ENCODE peak calls at places on chromosomes 16 and 17, in nine cellular contexts. G is mammary epithelial cell; W is Peyer's patch; O is CD4-positive, alpha-beta memory T cell; P is heart right ventricle; L is ascending aorta; T is kidney epithelial cell; D is MM.1S; A is BJ. Y is an unnamed sample. For H3K36me3, the result is how much of the 10 kb centered on the place peaks cover.

GRCh38 chr17:10271004-10271620 is 72.7 kb upstream of the GAS7 start:
- DNase-seq in G (no peak), P (no peak), A (no peak), D (no peak), T (no peak), W (no peak), L (no peak), O (no peak), Y (no peak)

GRCh38 chr17:72498671-72499210 is 377.9 kb downstream of the SOX9 start:
- DNase-seq in A (no peak), G (no peak), T (no peak), O (no peak), P (no peak), D (no peak), L (no peak), W (no peak), Y (no peak)

GRCh38 chr16:83952587-83952939 is 477 bp upstream of the OSGIN1 start:
- DNase-seq in T (no peak), W (no peak), L (no peak), D (no peak), P (no peak), A (no peak), G (no peak), O (no peak), Y (no peak)

GRCh38 chr17:77613627-77614026 is 344.9 kb upstream of the TNRC6C start:
- DNase-seq in A (no peak), G (no peak), P (no peak), L (no peak), O (no peak), D (no peak), T (no peak), W (no peak), Y (no peak)

GRCh38 chr16:28984619-28985135 is at the start of gene LAT:
- DNase-seq in D (peak), A (no peak), G (no peak), W (peak), O (peak), T (no peak), L (no peak), P (peak), Y (no peak)

GRCh38 chr17:39939588-39940419 is 12.3 kb downstream of the LRRC3C start:
- DNase-seq in A (peak), P (no peak), G (peak), O (peak), T (no peak), L (no peak), W (peak), D (peak), Y (no peak)

GRCh38 chr17:72193395-72194106 is 72.7 kb downstream of the SOX9 start:
- DNase-seq in L (no peak), T (no peak), A (no peak), O (no peak), W (no peak), G (peak), P (peak), D (no peak), Y (no peak)

GRCh38 chr16:64304376-64304775 is 817.5 kb downstream of the CDH11 start:
- DNase-seq in L (no peak), W (no peak), D (no peak), T (no peak), G (no peak), P (no peak), O (no peak), A (no peak), Y (no peak)

GRCh38 chr16:49615606-49616005 is 240.3 kb downstream of the ZNF423 start:
- DNase-seq in L (no peak), W (no peak), D (no peak), A (no peak), G (no peak), P (no peak), O (no peak), T (no peak), Y (peak)

GRCh38 chr16:67948015-67948414 is 4.1 kb upstream of the LCAT start:
- DNase-seq in O (no peak), G (no peak), D (no peak), L (no peak), P (no peak), A (no peak), W (no peak), T (no peak), Y (no peak)
- H3K36me3 ChIP-seq in O (under half), G (under half), D (under half), L (half or more), P (under half), A (half or more), W (under half), T (under half), Y (half or more)

GRCh38 chr16:57392694-57393093 is 11.9 kb upstream of the CCL17 start:
- DNase-seq in P (no peak), D (no peak), O (no peak), W (no peak), L (no peak), G (no peak), A (no peak), T (no peak), Y (no peak)
- H3K36me3 ChIP-seq in P (under half), D (under half), O (under half), W (under half), L (under half), G (under half), A (under half), T (under half), Y (under half)

GRCh38 chr17:38476549-38476948 is 48.3 kb downstream of the ARHGAP23 start:
- DNase-seq in P (no peak), T (no peak), D (no peak), W (no peak), A (no peak), O (no peak), G (no peak), L (no peak), Y (no peak)
- H3K36me3 ChIP-seq in P (under half), T (under half), D (under half), W (under half), A (under half), O (under half), G (under half), L (half or more), Y (half or more)

GRCh38 chr17:61736438-61736837 is 126.9 kb downstream of the BRIP1 start:
- DNase-seq in G (no peak), W (no peak), A (no peak), T (no peak), D (no peak), O (no peak), L (no peak), P (no peak), Y (no peak)

GRCh38 chr17:61735807-61736206 is 127.5 kb downstream of the BRIP1 start:
- DNase-seq in G (no peak), D (no peak), P (no peak), W (no peak), L (no peak), T (no peak), A (no peak), O (no peak), Y (no peak)

GRCh38 chr17:61739002-61739401 is 124.3 kb downstream of the BRIP1 start:
- DNase-seq in A (no peak), W (no peak), O (no peak), L (no peak), D (no peak), T (no peak), G (no peak), P (no peak), Y (no peak)

GRCh38 chr17:61737820-61738219 is 125.5 kb downstream of the BRIP1 start:
- DNase-seq in A (no peak), P (no peak), T (no peak), O (no peak), G (peak), L (no peak), D (no peak), W (no peak), Y (no peak)

GRCh38 chr17:61738249-61738648 is 125.1 kb downstream of the BRIP1 start:
- DNase-seq in P (no peak), O (no peak), L (no peak), A (no peak), D (no peak), W (no peak), G (no peak), T (no peak), Y (no peak)
- H3K36me3 ChIP-seq in P (under half), O (under half), L (under half), A (under half), D (under half), W (under half), G (under half), T (under half), Y (under half)

GRCh38 chr16:54679531-54679930 is 251.1 kb upstream of the IRX5 start:
- DNase-seq in L (no peak), W (no peak), A (no peak), G (no peak), D (no peak), T (no peak), O (no peak), P (no peak), Y (no peak)
- H3K36me3 ChIP-seq in L (under half), W (under half), A (under half), G (under half), D (under half), T (under half), O (under half), P (under half), Y (under half)

Y was measured in sigmoid colon.